ENCODE peak calls at places on chromosomes 5 and 9, in four cellular contexts. T is HCT116, V is A549, D is GM23338. H is an unnamed sample. For H3K4me1, the result is how much of the 10 kb centered on the place peaks cover.

GRCh38 chr5:163978897-163979296 is 473.5 kb downstream of the MAT2B start:
- DNase-seq in T (no peak), D (peak), V (no peak), H (no peak)

GRCh38 chr9:72292184-72292787 is 72.7 kb downstream of the ZFAND5 start:
- DNase-seq in T (no peak), V (peak), D (peak), H (peak)

GRCh38 chr5:142461028-142461427 is 136.2 kb upstream of the SPRY4 start:
- DNase-seq in T (no peak), D (no peak), V (no peak), H (no peak)

GRCh38 chr5:147403659-147404640 is 105.9 kb downstream of the DPYSL3 start:
- DNase-seq in T (peak), V (peak), D (no peak), H (peak)

GRCh38 chr9:22211588-22212360 is 202.7 kb upstream of the CDKN2B start:
- DNase-seq in D (no peak), T (peak), V (peak), H (peak)

GRCh38 chr5:135490245-135491037 is 38.3 kb upstream of the TIFAB start:
- DNase-seq in T (no peak), V (no peak), D (peak), H (no peak)

GRCh38 chr9:104557179-104557634 is 11.8 kb upstream of the OR13C8 start:
- DNase-seq in V (no peak), T (no peak), D (peak), H (no peak)

GRCh38 chr5:54881286-54882005 is 103.9 kb downstream of the ESM1 start:
- DNase-seq in D (no peak), V (no peak), T (no peak), H (no peak)

GRCh38 chr5:36719266-36719665 is 112.9 kb downstream of the SLC1A3 start:
- DNase-seq in V (no peak), T (no peak), D (no peak), H (no peak)

GRCh38 chr5:66963559-66963971 is 233.0 kb downstream of the CD180 start:
- DNase-seq in D (peak), T (no peak), V (no peak), H (peak)

GRCh38 chr5:136712628-136713027 is 347.3 kb upstream of the TRPC7 start:
- DNase-seq in V (no peak), D (no peak), T (no peak), H (no peak)
- H3K4me1 ChIP-seq in V (under half), D (under half), T (under half), H (under half)

GRCh38 chr5:176682016-176682531 is 34.8 kb downstream of the TSPAN17 start:
- DNase-seq in T (no peak), D (no peak), V (no peak), H (no peak)
- H3K4me2 ChIP-seq in T (no peak), D (no peak), V (no peak), H (no peak)

GRCh38 chr9:121725008-121725795 is 73.8 kb downstream of the DAB2IP start:
- DNase-seq in D (no peak), V (no peak), T (no peak), H (peak)
- H3K4me1 ChIP-seq in D (under half), V (under half), T (under half), H (under half)

GRCh38 chr5:112554089-112554977 is 135.3 kb upstream of the EPB41L4A start:
- DNase-seq in V (no peak), D (no peak), T (no peak), H (no peak)
- H3K4me2 ChIP-seq in V (no peak), D (no peak), T (no peak), H (no peak)

GRCh38 chr9:96048116-96048953 is 172.8 kb downstream of the ERCC6L2 start:
- DNase-seq in D (peak), V (no peak), T (no peak), H (no peak)

GRCh38 chr9:96050876-96051185 is 175.3 kb downstream of the ERCC6L2 start:
- DNase-seq in V (no peak), T (no peak), D (no peak), H (no peak)

GRCh38 chr9:96048954-96049831 is 173.7 kb downstream of the ERCC6L2 start:
- DNase-seq in T (no peak), V (no peak), D (no peak), H (no peak)

GRCh38 chr9:96051423-96051822 is 175.9 kb downstream of the ERCC6L2 start:
- DNase-seq in T (no peak), D (no peak), V (no peak), H (no peak)

DNA sequence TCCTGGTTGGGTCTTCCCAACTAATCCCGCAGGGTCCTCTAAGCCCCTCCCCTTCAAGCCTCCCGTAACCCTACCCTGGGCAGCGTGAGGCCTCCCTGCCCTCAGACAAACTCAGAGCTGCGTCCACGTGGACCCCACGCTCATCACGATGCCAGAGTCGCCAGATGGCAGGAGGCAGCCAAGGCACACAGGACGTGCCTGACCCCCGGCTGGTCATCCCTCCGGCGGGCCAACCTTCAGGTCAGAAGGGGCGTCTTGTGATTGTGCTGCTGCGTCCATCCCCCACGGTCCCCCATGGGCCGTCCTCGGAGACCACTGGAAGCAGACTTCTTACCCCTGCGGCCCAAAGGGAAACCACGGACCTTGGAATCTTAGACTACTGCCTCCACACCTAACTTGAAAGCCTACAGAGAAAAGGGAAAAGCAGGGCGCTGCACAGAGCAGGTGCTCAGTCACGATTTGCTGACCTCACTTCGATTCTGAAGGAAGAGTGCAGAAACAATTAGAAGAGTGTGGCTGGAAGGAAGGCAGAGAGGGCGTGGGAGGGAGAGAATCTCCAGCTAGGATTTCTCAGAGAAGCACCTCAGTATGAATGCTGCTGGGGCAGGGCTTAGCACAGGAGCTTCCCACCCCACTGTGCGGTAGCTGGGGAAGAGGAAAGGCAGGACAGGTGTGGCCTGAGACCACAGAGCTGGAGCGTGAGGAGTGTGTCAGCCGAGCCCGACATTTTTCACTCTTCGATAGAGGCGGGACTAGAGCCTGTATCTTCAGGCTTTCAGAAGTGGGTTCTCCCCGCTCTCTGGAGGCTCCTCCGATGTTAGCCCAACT is 174.8 kb downstream of the ERCC6L2 start:
- DNase-seq in T (no peak), V (no peak), D (no peak), H (no peak)
- H3K4me1 ChIP-seq in T (under half), V (under half), D (under half), H (under half)

GRCh38 chr5:123099514-123100151 is 10.6 kb downstream of the PRDM6 start:
- DNase-seq in T (peak), D (peak), V (peak), H (no peak)
- H3K4me2 ChIP-seq in T (peak), D (peak), V (peak), H (peak)

GRCh38 chr5:173780356-173781234 is 107.6 kb upstream of the CPEB4 start:
- DNase-seq in D (no peak), V (no peak), T (no peak), H (no peak)

GRCh38 chr5:173777149-173777548 is 111.0 kb upstream of the CPEB4 start:
- DNase-seq in D (no peak), T (no peak), V (no peak), H (no peak)

GRCh38 chr5:173778152-173778782 is 109.9 kb upstream of the CPEB4 start:
- DNase-seq in V (no peak), T (no peak), D (no peak), H (no peak)

GRCh38 chr5:173777669-173778068 is 110.5 kb upstream of the CPEB4 start:
- DNase-seq in V (no peak), D (no peak), T (no peak), H (no peak)

GRCh38 chr5:173778784-173779304 is 109.3 kb upstream of the CPEB4 start:
- DNase-seq in D (no peak), V (no peak), T (no peak), H (no peak)
- H3K4me1 ChIP-seq in D (under half), V (under half), T (under half), H (under half)

GRCh38 chr5:88821161-88821560 is 61.8 kb downstream of the MEF2C start:
- DNase-seq in V (no peak), T (no peak), D (no peak), H (no peak)

GRCh38 chr5:88823201-88823600 is 59.8 kb downstream of the MEF2C start:
- DNase-seq in V (no peak), D (no peak), T (no peak), H (no peak)

GRCh38 chr5:88818296-88818695 is 64.7 kb downstream of the MEF2C start:
- DNase-seq in D (no peak), V (no peak), T (no peak), H (no peak)

GRCh38 chr5:88819332-88819999 is 63.5 kb downstream of the MEF2C start:
- DNase-seq in V (no peak), T (no peak), D (peak), H (no peak)

DNA sequence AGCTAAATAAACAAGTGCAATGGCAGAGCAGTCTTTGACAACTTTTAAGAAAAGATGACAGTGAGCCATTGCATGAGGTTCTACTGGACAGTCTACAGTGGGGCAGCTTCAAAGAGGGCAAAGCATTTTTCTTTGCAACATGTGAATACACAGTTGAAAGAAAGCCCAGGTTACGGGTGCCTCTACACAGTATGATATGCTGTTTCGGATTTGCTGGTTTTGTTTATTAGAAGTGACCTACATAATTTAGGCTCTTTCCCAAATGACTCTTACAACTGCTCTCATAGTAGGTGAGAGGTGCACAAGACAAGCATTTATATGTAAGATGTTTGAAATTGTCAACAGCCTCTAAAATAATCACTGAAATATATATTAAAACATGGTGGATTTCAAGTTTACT is 62.4 kb downstream of the MEF2C start:
- DNase-seq in D (no peak), V (no peak), T (no peak), H (no peak)
- H3K4me2 ChIP-seq in D (no peak), V (no peak), T (no peak), H (no peak)

DNA sequence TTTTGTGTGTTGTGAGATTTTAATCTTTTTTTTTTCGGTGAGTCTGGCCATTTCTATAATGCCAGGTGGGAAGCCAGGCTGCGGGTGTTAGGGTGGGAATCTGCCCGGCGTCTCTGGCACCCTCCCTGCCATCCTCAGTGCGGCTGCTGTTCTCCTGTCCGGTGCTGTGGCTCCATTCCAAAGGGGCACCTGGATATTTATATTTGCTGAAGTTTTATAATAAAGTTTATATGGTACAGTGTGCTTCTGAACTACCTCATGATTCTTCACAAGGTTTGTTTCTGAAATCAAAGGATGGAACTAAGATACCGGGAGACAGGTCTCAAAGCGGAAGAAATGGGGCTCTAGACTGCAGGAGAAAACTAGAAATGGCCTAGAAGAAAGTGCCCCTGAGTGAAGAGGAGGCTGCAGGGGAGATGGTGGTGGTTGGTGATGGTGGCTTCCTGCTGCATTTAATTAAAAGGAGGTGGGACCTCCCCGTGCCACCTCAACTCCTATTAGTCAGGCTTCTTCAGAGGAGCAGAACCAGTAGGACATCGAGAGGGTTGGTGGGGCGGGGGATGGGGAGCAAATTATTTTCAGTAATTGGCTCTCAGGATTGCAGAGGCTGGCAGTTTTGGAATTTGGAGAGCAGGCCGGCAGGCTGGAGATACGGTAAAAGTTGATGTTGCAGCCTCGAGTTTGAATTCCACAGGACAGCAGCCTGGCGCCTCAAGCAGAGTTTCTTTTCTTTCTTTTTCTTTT is 102.2 kb upstream of the ICE1 start:
- DNase-seq in T (no peak), V (no peak), D (no peak), H (no peak)
- H3K4me1 ChIP-seq in T (under half), V (under half), D (under half), H (under half)